ENCODE peak calls at places on chromosomes 4 and X, in four cellular contexts. C is amniotic epithelial cell, P is endodermal cell, X is kidney epithelial cell. I is an unnamed sample.
A peak's percentile ranks its signal among the peaks of the same experiment; 100 is the strongest.

GRCh38 chr4:39587881-39588280 is 50.8 kb downstream of the SMIM14 start:
- DNase-seq in P (no peak), X (peak; percentile 29), C (peak; percentile 67), I (no peak)

GRCh38 chr4:71029504-71029903 is 36.1 kb downstream of the DCK start:
- DNase-seq in C (no peak), P (no peak), X (no peak), I (peak; percentile 42)

GRCh38 chr4:141686146-141686775 is 49.9 kb downstream of the IL15 start:
- DNase-seq in P (no peak), X (peak; percentile 23), C (peak; percentile 66), I (no peak)

GRCh38 chrX:48896611-48897011 is 957 bp downstream of the TIMM17B start:
- DNase-seq in X (no peak), P (peak; percentile 59), C (peak; percentile 32), I (peak; percentile 75)

GRCh38 chr4:32161382-32161781 is 1441.2 kb downstream of the PCDH7 start:
- DNase-seq in X (no peak), C (peak; percentile 86), P (no peak), I (no peak)

GRCh38 chrX:49155243-49155899 is 7.2 kb upstream of the MAGIX start:
- DNase-seq in P (peak; percentile 77), X (no peak), C (peak; percentile 75), I (peak; percentile 77)

GRCh38 chr4:101356928-101357327 is 9.6 kb upstream of the PPP3CA start:
- DNase-seq in X (peak; percentile 81), P (no peak), C (peak; percentile 93), I (no peak)

GRCh38 chr4:37540486-37540885 is 145.7 kb downstream of the RELL1 start:
- DNase-seq in C (peak; percentile 41), P (peak; percentile 49), X (no peak), I (peak; percentile 57)

GRCh38 chr4:84050014-84050413 is 449.1 kb downstream of the NKX6-1 start:
- DNase-seq in C (no peak), P (peak; percentile 80), X (no peak), I (peak; percentile 8)

GRCh38 chrX:153057281-153057680 is 1.0 kb downstream of the PNMA3 start:
- DNase-seq in C (no peak), P (no peak), X (no peak), I (peak; percentile 28)

GRCh38 chrX:97026406-97026805 is 142.7 kb downstream of the RPA4 start:
- DNase-seq in C (peak; percentile 40), P (no peak), X (no peak), I (peak; percentile 39)

GRCh38 chr4:185559913-185560281 is 24.6 kb upstream of the PDLIM3 start:
- DNase-seq in C (peak; percentile 83), P (peak; percentile 87), X (peak; percentile 82), I (no peak)

GRCh38 chrX:46251755-46252154 is 293.5 kb downstream of the ZNF674 start:
- DNase-seq in C (peak; percentile 40), X (peak; percentile 29), P (no peak), I (no peak)

GRCh38 chr4:144985536-144985935 is 112.5 kb downstream of the ANAPC10 start:
- DNase-seq in X (no peak), C (no peak), P (no peak), I (no peak)

GRCh38 chr4:118967393-118967792 is 78.7 kb downstream of the SYNPO2 start:
- DNase-seq in X (no peak), C (peak; percentile 93), P (no peak), I (no peak)

GRCh38 chrX:44872319-44872816 is 620 bp upstream of the KDM6A start:
- DNase-seq in P (no peak), C (peak; percentile 7), X (no peak), I (peak; percentile 74)

GRCh38 chr4:177441061-177441802 is 1.0 kb downstream of the AGA start:
- DNase-seq in P (peak; percentile 61), C (no peak), X (no peak), I (peak; percentile 33)

GRCh38 chr4:149175549-149175948 is 640.1 kb downstream of the IQCM start:
- DNase-seq in C (no peak), P (no peak), X (no peak), I (no peak)

GRCh38 chrX:81414630-81415029 is 212.7 kb downstream of the SH3BGRL start:
- DNase-seq in P (no peak), C (peak; percentile 5), X (no peak), I (no peak)

GRCh38 chr4:182604161-182604591 is 313.0 kb downstream of the DCTD start:
- DNase-seq in C (no peak), X (no peak), P (no peak), I (no peak)

GRCh38 chrX:30220646-30221045 is 5.3 kb downstream of the MAGEB2 start:
- DNase-seq in X (no peak), C (no peak), P (no peak), I (no peak)

GRCh38 chr4:169823685-169824084 is 65.9 kb upstream of the HPF1 start:
- DNase-seq in P (peak; percentile 91), X (peak; percentile 38), C (peak; percentile 73), I (peak; percentile 80)

GRCh38 chr4:114076865-114077264 is 97.4 kb upstream of the ARSJ start:
- DNase-seq in X (no peak), P (no peak), C (no peak), I (no peak)

GRCh38 chr4:156660470-156660869 is 311.1 kb downstream of the PDGFC start:
- DNase-seq in X (no peak), P (no peak), C (no peak), I (no peak)